ENCODE peak calls at places on chromosomes 11 and 22, in four cellular contexts. One of them, this sample, is unnamed.

GRCh38 chr11:132601863-132602262 is 930.4 kb downstream of the OPCML start:
- DNase-seq in ascending aorta: no peak
- DNase-seq in glutamatergic neuron: no peak
- DNase-seq in AML-193: no peak
- DNase-seq in this sample: peak; percentile 16

GRCh38 chr11:106950067-106950491 is 68.2 kb downstream of the GUCY1A2 start:
- DNase-seq in ascending aorta: no peak
- DNase-seq in glutamatergic neuron: no peak
- DNase-seq in AML-193: no peak
- DNase-seq in this sample: peak; percentile 67

GRCh38 chr11:118224512-118225180 is at the start of gene JAML:
- DNase-seq in ascending aorta: no peak
- DNase-seq in glutamatergic neuron: no peak
- DNase-seq in AML-193: no peak
- DNase-seq in this sample: no peak

GRCh38 chr22:46074771-46075551 is 75.4 kb upstream of the PPARA start:
- DNase-seq in ascending aorta: peak; percentile 61
- DNase-seq in glutamatergic neuron: no peak
- DNase-seq in AML-193: no peak
- DNase-seq in this sample: no peak

GRCh38 chr11:65615950-65616574 is 486 bp downstream of the PCNX3 start:
- DNase-seq in ascending aorta: no peak
- DNase-seq in glutamatergic neuron: peak; percentile 53
- DNase-seq in AML-193: peak; percentile 4
- DNase-seq in this sample: no peak

GRCh38 chr11:9601041-9601875 is 27.8 kb downstream of the WEE1 start:
- DNase-seq in ascending aorta: no peak
- DNase-seq in glutamatergic neuron: no peak
- DNase-seq in AML-193: peak; percentile 86
- DNase-seq in this sample: no peak

GRCh38 chr11:70487763-70488162 is 89.4 kb downstream of the CTTN start:
- DNase-seq in ascending aorta: no peak
- DNase-seq in glutamatergic neuron: no peak
- DNase-seq in AML-193: no peak
- DNase-seq in this sample: no peak

GRCh38 chr11:11969380-11970215 is 38.8 kb downstream of the DKK3 start:
- DNase-seq in ascending aorta: peak; percentile 67
- DNase-seq in glutamatergic neuron: no peak
- DNase-seq in AML-193: no peak
- DNase-seq in this sample: no peak

GRCh38 chr11:3111919-3112690 is 53.0 kb downstream of the OSBPL5 start:
- DNase-seq in ascending aorta: no peak
- DNase-seq in glutamatergic neuron: no peak
- DNase-seq in AML-193: peak; percentile 74
- DNase-seq in this sample: no peak

GRCh38 chr11:119120639-119121007 is 757 bp upstream of the HINFP start:
- DNase-seq in ascending aorta: no peak
- DNase-seq in glutamatergic neuron: no peak
- DNase-seq in AML-193: no peak
- DNase-seq in this sample: no peak

GRCh38 chr11:1569251-1569780 is 2.8 kb downstream of the DUSP8 start:
- DNase-seq in ascending aorta: no peak
- DNase-seq in glutamatergic neuron: peak; percentile 45
- DNase-seq in AML-193: no peak
- DNase-seq in this sample: no peak

GRCh38 chr11:121841487-121842167 is 274.4 kb downstream of the BLID start:
- DNase-seq in ascending aorta: no peak
- DNase-seq in glutamatergic neuron: no peak
- DNase-seq in AML-193: no peak
- DNase-seq in this sample: no peak

GRCh38 chr22:33853200-33854097 is 66.8 kb downstream of the LARGE1 start:
- DNase-seq in ascending aorta: peak; percentile 78
- DNase-seq in glutamatergic neuron: peak; percentile 51
- DNase-seq in AML-193: no peak
- DNase-seq in this sample: peak; percentile 19

GRCh38 chr11:65558002-65558784 is at the start of gene LTBP3:
- DNase-seq in ascending aorta: peak; percentile 93
- DNase-seq in glutamatergic neuron: no peak
- DNase-seq in AML-193: peak; percentile 34
- DNase-seq in this sample: no peak

GRCh38 chr11:12079726-12080556 is 30.4 kb upstream of the MICAL2 start:
- DNase-seq in ascending aorta: peak; percentile 95
- DNase-seq in glutamatergic neuron: no peak
- DNase-seq in AML-193: no peak
- DNase-seq in this sample: peak; percentile 99

GRCh38 chr22:19806213-19807160 is 45.9 kb downstream of the TBX1 start:
- DNase-seq in ascending aorta: no peak
- DNase-seq in glutamatergic neuron: no peak
- DNase-seq in AML-193: no peak
- DNase-seq in this sample: peak; percentile 74

GRCh38 chr11:123054301-123055065 is 7.5 kb downstream of the HSPA8 start:
- DNase-seq in ascending aorta: no peak
- DNase-seq in glutamatergic neuron: no peak
- DNase-seq in AML-193: peak; percentile 80
- DNase-seq in this sample: peak; percentile 63

GRCh38 chr22:50526849-50527801 is 1.7 kb upstream of the SCO2 start:
- DNase-seq in ascending aorta: no peak
- DNase-seq in glutamatergic neuron: peak; percentile 36
- DNase-seq in AML-193: peak; percentile 62
- DNase-seq in this sample: no peak

GRCh38 chr11:15339302-15339701 is 224.6 kb downstream of the INSC start:
- DNase-seq in ascending aorta: no peak
- DNase-seq in glutamatergic neuron: no peak
- DNase-seq in AML-193: no peak
- DNase-seq in this sample: no peak

GRCh38 chr11:102783016-102783415 is 2.6 kb upstream of the MMP10 start:
- DNase-seq in ascending aorta: no peak
- DNase-seq in glutamatergic neuron: no peak
- DNase-seq in AML-193: no peak
- DNase-seq in this sample: no peak

GRCh38 chr11:64838600-64839334 is 5.7 kb downstream of the CDC42BPG start:
- DNase-seq in ascending aorta: no peak
- DNase-seq in glutamatergic neuron: no peak
- DNase-seq in AML-193: no peak
- DNase-seq in this sample: no peak

GRCh38 chr11:26777276-26777939 is 55.5 kb upstream of the SLC5A12 start:
- DNase-seq in ascending aorta: no peak
- DNase-seq in glutamatergic neuron: no peak
- DNase-seq in AML-193: no peak
- DNase-seq in this sample: no peak

GRCh38 chr22:38941488-38941987 is 15.9 kb upstream of the APOBEC3A start:
- DNase-seq in ascending aorta: no peak
- DNase-seq in glutamatergic neuron: no peak
- DNase-seq in AML-193: peak; percentile 6
- DNase-seq in this sample: no peak

GRCh38 chr11:33620423-33621120 is 80.1 kb downstream of the C11orf91 start:
- DNase-seq in ascending aorta: no peak
- DNase-seq in glutamatergic neuron: no peak
- DNase-seq in AML-193: no peak
- DNase-seq in this sample: peak; percentile 76

GRCh38 chr11:13126430-13126829 is 117.3 kb downstream of the RASSF10 start:
- DNase-seq in ascending aorta: no peak
- DNase-seq in glutamatergic neuron: no peak
- DNase-seq in AML-193: no peak
- DNase-seq in this sample: peak; percentile 80

GRCh38 chr22:43828711-43829447 is 16.8 kb upstream of the EFCAB6 start:
- DNase-seq in ascending aorta: peak; percentile 80
- DNase-seq in glutamatergic neuron: peak; percentile 72
- DNase-seq in AML-193: no peak
- DNase-seq in this sample: no peak

GRCh38 chr11:108669711-108670110 is 4.8 kb downstream of the DDX10 start:
- DNase-seq in ascending aorta: no peak
- DNase-seq in glutamatergic neuron: no peak
- DNase-seq in AML-193: no peak
- DNase-seq in this sample: no peak

GRCh38 chr11:64891880-64892279 is 13.5 kb upstream of the EHD1 start:
- DNase-seq in ascending aorta: no peak
- DNase-seq in glutamatergic neuron: no peak
- DNase-seq in AML-193: no peak
- DNase-seq in this sample: no peak

GRCh38 chr11:19027829-19028595 is 32.5 kb downstream of the MRGPRX2 start:
- DNase-seq in ascending aorta: no peak
- DNase-seq in glutamatergic neuron: no peak
- DNase-seq in AML-193: no peak
- DNase-seq in this sample: peak; percentile 99

This sample was measured in foreskin keratinocyte.